ENCODE peak calls at places on chromosomes 7 and 10, in seven cellular contexts. T is astrocyte of the cerebellum; J is mucosa of descending colon; Q is lower leg skin; R is A549; V is naive thymus-derived CD4-positive, alpha-beta T cell; L is AG04449. S is an unnamed sample.

GRCh38 chr10:78774999-78775711 is 293.6 kb upstream of the ZMIZ1 start:
- DNase-seq in T (peak), J (no peak), Q (no peak), R (no peak), V (no peak), L (no peak), S (no peak)

GRCh38 chr7:100546868-100547800 is 8.1 kb downstream of the AGFG2 start:
- DNase-seq in T (no peak), J (no peak), Q (no peak), R (no peak), V (no peak), L (no peak), S (no peak)

GRCh38 chr7:157684157-157684595 is 347.4 kb downstream of the DNAJB6 start:
- DNase-seq in T (no peak), J (no peak), Q (no peak), R (no peak), V (no peak), L (no peak), S (peak)

GRCh38 chr10:122774269-122774668 is 71.4 kb downstream of the CUZD1 start:
- DNase-seq in T (no peak), J (no peak), Q (no peak), R (no peak), V (no peak), L (no peak), S (no peak)

GRCh38 chr10:58943234-58943633 is 233.2 kb upstream of the PHYHIPL start:
- DNase-seq in T (no peak), J (no peak), Q (no peak), R (no peak), V (no peak), L (no peak), S (no peak)

GRCh38 chr10:132388901-132389630 is 7.9 kb upstream of the PWWP2B start:
- DNase-seq in T (no peak), J (peak), Q (no peak), R (no peak), V (no peak), L (no peak), S (peak)

GRCh38 chr7:125055376-125055775 is 125.8 kb upstream of the POT1 start:
- DNase-seq in T (no peak), J (no peak), Q (no peak), R (no peak), V (no peak), L (no peak), S (no peak)

GRCh38 chr10:122459586-122460273 is 1.6 kb upstream of the HTRA1 start:
- DNase-seq in T (peak), J (no peak), Q (no peak), R (no peak), V (no peak), L (peak), S (no peak)

GRCh38 chr7:114629762-114630161 is 215.1 kb downstream of the FOXP2 start:
- DNase-seq in T (no peak), J (no peak), Q (no peak), R (no peak), V (no peak), L (no peak), S (peak)

GRCh38 chr7:82534687-82535086 is 91.1 kb upstream of the CACNA2D1 start:
- DNase-seq in T (no peak), J (no peak), Q (no peak), R (no peak), V (no peak), L (no peak), S (no peak)

GRCh38 chr10:108439397-108439796 is 1274.9 kb upstream of the SORCS1 start:
- DNase-seq in T (no peak), J (no peak), Q (no peak), R (no peak), V (no peak), L (no peak), S (no peak)

GRCh38 chr7:11437987-11438386 is 394.0 kb downstream of the THSD7A start:
- DNase-seq in T (no peak), J (no peak), Q (no peak), R (no peak), V (no peak), L (no peak), S (no peak)

GRCh38 chr7:45660901-45661211 is 86.7 kb downstream of the ADCY1 start:
- DNase-seq in T (no peak), J (no peak), Q (no peak), R (no peak), V (no peak), L (no peak), S (no peak)

GRCh38 chr7:108660465-108660864 is 90.8 kb downstream of the DNAJB9 start:
- DNase-seq in T (no peak), J (no peak), Q (no peak), R (peak), V (no peak), L (no peak), S (peak)

GRCh38 chr10:72250666-72251065 is 23.1 kb upstream of the DDIT4 start:
- DNase-seq in T (peak), J (peak), Q (peak), R (no peak), V (no peak), L (peak), S (no peak)

GRCh38 chr10:88113232-88113631 is 249.8 kb downstream of the PTEN start:
- DNase-seq in T (no peak), J (no peak), Q (no peak), R (no peak), V (no peak), L (no peak), S (no peak)

GRCh38 chr10:73785721-73786511 is 510 bp downstream of the ZSWIM8 start:
- DNase-seq in T (no peak), J (peak), Q (no peak), R (no peak), V (peak), L (no peak), S (peak)

GRCh38 chr7:99379043-99379577 is 4.6 kb downstream of the ARPC1B start:
- DNase-seq in T (peak), J (peak), Q (peak), R (no peak), V (peak), L (peak), S (no peak)

GRCh38 chr7:85764034-85764433 is 577.2 kb upstream of the SEMA3D start:
- DNase-seq in T (no peak), J (no peak), Q (no peak), R (no peak), V (no peak), L (no peak), S (no peak)

GRCh38 chr10:35876248-35876647 is 234.2 kb upstream of the FZD8 start:
- DNase-seq in T (no peak), J (no peak), Q (no peak), R (peak), V (no peak), L (no peak), S (no peak)

GRCh38 chr7:149728491-149729375 is 44.7 kb downstream of the ZNF467 start:
- DNase-seq in T (no peak), J (no peak), Q (no peak), R (no peak), V (no peak), L (no peak), S (no peak)

GRCh38 chr10:49474901-49475300 is 64.0 kb downstream of the ERCC6 start:
- DNase-seq in T (no peak), J (no peak), Q (no peak), R (no peak), V (no peak), L (no peak), S (no peak)

GRCh38 chr10:49465717-49466116 is 69.8 kb upstream of the DRGX start:
- DNase-seq in T (no peak), J (no peak), Q (no peak), R (no peak), V (no peak), L (no peak), S (no peak)

GRCh38 chr10:49471532-49471931 is 67.4 kb downstream of the ERCC6 start:
- DNase-seq in T (no peak), J (no peak), Q (no peak), R (no peak), V (no peak), L (no peak), S (no peak)
- H3K4me3 ChIP-seq in T (no peak), J (no peak), Q (no peak), R (no peak), V (no peak), L (no peak), S (no peak)

DNA sequence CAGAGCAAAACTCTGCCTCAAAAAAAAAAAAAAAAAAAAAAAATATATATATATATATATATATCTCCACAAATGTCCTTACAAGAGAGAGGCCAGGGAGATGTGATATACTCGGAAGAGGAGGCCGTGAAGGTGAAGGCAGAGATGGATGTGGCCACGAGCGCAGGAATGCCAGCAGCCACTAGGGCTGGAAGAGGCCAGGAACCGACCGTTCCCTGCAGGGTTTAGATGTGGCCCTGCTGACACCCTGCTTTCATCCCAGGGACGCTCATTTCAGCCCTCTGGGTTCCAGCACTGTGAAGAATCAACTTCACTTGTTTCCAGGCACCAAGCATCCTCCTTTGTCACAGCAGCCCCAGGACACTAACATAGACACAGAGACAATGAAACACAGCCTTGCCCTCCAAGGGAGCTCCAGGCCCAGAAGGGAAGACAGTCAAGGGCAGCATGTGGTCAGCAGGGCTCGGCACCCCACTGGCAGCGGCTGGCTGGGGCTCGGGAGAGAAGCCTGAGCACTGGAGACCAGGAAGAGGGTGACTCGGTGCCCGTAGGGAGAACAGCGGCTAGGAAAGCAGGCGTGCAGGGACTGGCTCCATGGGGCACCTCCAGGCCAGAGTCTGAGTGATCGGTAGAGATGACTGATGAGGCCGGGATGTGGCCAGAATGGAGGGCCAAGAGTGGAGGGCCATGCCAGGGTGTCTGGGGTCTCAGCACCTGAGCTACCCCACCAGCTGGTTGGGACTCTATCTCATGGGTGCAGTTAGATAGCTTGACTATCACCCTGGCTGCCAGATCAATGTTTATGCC is 7.6 kb downstream of the WDR86 start:
- DNase-seq in T (no peak), J (no peak), Q (no peak), R (no peak), V (no peak), L (no peak), S (no peak)
- H3K4me3 ChIP-seq in T (no peak), J (no peak), Q (no peak), R (no peak), V (no peak), L (no peak), S (no peak)

DNA sequence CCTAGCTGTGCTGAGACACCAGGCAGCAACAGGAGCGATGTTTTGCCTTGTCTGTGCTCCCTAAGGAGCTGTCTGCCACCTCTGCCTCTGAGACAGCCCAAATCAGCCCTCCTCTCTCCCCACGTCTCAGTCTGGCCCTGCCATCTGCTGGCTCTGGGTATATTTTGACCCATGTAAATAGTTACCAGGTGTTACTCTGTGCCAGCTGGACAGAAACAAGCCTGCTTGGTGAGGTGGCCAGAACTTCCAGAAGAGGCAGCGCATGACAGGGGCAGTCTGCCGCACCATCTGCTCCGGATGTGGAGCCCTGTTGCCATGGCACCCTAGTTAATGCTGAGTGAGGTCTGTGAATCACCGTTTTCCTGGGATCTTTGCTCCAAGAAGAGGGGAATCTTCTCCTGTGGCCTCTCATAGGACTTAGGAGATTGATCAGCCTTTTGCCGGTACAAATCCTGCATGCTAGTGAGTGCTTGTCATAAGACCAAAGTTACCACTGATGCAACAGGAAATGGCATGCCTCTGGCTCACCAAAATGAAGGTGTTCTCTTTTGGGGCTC is 31.8 kb downstream of the GSTO2 start:
- DNase-seq in T (peak), J (peak), Q (peak), R (peak), V (peak), L (peak), S (no peak)
- H3K4me3 ChIP-seq in T (no peak), J (no peak), Q (no peak), R (no peak), V (no peak), L (peak), S (no peak)

DNA sequence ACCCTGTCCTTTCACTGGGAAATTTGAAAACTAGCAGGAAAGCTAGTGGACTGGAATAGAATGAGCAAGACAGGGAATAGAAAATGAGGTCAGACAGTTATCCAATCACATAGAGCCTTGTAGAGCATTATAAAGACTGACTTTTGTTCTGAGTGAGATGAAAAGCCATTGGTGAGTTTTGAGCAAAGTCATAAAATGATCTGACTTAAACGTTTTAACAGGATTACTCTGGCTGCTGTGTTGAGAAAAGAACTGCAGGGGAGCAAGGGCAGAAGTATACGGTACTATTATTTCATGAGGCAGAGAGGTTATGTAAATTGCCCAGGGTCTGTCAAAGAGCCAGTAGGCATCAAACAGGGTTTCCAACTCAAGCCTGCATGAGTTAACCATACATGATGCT is 393.4 kb downstream of the TFEC start:
- DNase-seq in T (no peak), J (no peak), Q (no peak), R (no peak), V (no peak), L (no peak), S (peak)
- H3K4me3 ChIP-seq in T (no peak), J (no peak), Q (no peak), R (no peak), V (no peak), L (no peak), S (no peak)

GRCh38 chr7:1291040-1291689 is 58.5 kb downstream of the UNCX start:
- DNase-seq in T (no peak), J (peak), Q (no peak), R (no peak), V (no peak), L (no peak), S (no peak)

GRCh38 chr7:1290262-1291039 is 57.8 kb downstream of the UNCX start:
- DNase-seq in T (no peak), J (peak), Q (no peak), R (no peak), V (peak), L (no peak), S (peak)

GRCh38 chr7:1288996-1289551 is 56.4 kb downstream of the UNCX start:
- DNase-seq in T (no peak), J (no peak), Q (no peak), R (no peak), V (no peak), L (no peak), S (no peak)

GRCh38 chr7:1288390-1288995 is 55.8 kb downstream of the UNCX start:
- DNase-seq in T (no peak), J (no peak), Q (no peak), R (no peak), V (no peak), L (no peak), S (no peak)

DNA sequence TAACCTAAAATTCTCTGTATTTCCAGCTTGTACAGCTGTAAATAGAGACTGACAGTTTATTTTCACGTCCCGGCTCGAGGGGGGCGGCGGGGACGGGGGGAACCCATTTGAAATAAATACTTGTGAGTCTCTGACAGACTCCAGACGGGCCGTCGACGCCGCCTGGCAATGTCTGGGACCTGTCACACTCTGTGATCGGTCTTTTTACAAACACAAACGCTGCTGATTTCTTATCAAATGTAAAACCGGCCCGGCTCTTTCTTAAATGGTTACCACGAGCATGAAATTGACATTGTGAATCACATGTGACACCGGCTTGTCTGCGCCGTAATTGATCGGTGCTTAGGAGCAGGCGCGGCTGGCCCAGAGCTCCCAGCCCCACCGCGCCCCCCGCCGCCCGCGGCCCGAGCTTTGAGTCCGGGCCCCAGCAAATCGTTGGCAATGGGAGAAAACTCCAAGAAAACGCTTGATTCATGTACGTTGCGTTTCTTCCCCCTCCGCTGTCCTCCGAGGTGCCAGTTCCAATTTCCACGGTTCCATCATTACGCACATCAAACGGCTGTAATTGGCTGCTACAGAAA is 57.1 kb downstream of the UNCX start:
- DNase-seq in T (no peak), J (no peak), Q (no peak), R (no peak), V (no peak), L (no peak), S (peak)
- H3K4me3 ChIP-seq in T (peak), J (no peak), Q (no peak), R (no peak), V (peak), L (peak), S (peak)

GRCh38 chr10:62498271-62498670 is 124.1 kb downstream of the ZNF365 start:
- DNase-seq in T (no peak), J (no peak), Q (no peak), R (no peak), V (no peak), L (no peak), S (no peak)

GRCh38 chr10:62491597-62491996 is 117.4 kb downstream of the ZNF365 start:
- DNase-seq in T (no peak), J (no peak), Q (no peak), R (no peak), V (no peak), L (no peak), S (no peak)

GRCh38 chr10:62492012-62492869 is 118.1 kb downstream of the ZNF365 start:
- DNase-seq in T (peak), J (no peak), Q (peak), R (no peak), V (peak), L (no peak), S (peak)

GRCh38 chr10:62496925-62497324 is 122.8 kb downstream of the ZNF365 start:
- DNase-seq in T (no peak), J (no peak), Q (no peak), R (no peak), V (no peak), L (no peak), S (no peak)

GRCh38 chr10:62492870-62493180 is 118.7 kb downstream of the ZNF365 start:
- DNase-seq in T (no peak), J (no peak), Q (no peak), R (no peak), V (no peak), L (no peak), S (no peak)
- H3K4me3 ChIP-seq in T (no peak), J (no peak), Q (no peak), R (no peak), V (no peak), L (no peak), S (no peak)

DNA sequence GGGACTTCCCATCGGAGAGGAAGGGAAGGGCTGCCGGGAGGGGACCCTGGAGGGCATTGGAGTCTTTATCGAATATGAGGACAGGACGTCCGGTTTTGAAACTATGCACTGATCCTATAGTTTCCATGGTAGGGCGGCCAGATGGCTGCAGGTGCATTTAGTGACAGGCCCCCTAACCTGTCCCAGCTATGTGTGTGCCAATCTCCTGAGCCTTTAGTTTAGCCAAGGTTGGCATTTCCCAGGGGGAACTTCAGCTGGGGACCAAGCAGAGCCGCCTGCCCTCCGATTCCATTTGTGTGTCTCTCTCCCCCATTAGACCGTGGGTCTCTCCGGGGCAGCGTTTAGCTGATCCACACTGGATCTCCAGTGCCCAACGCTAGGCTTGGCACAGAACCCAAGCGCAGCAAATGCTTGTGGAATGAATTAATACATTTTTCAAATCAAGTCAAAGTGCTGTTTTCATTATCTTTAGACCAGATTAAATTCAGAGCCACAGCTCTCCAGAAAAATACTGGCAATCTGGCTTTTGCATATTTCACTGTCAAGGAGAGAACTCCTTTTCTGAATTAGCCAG is 19.9 kb downstream of the TMEM270 start:
- DNase-seq in T (no peak), J (peak), Q (no peak), R (no peak), V (no peak), L (no peak), S (no peak)
- H3K4me3 ChIP-seq in T (no peak), J (no peak), Q (no peak), R (no peak), V (no peak), L (no peak), S (no peak)

GRCh38 chr10:52933748-52934147 is 161.2 kb upstream of the MBL2 start:
- DNase-seq in T (no peak), J (no peak), Q (no peak), R (no peak), V (no peak), L (no peak), S (no peak)
- H3K4me3 ChIP-seq in T (no peak), J (no peak), Q (no peak), R (no peak), V (no peak), L (no peak), S (no peak)